ENCODE peak calls at places on chromosomes 12 and 14, in seven cellular contexts. One of them, this sample, is unnamed. For H3K9me3, the result is how much of the 10 kb centered on the place peaks cover.

GRCh38 chr14:35196571-35196970 is 74.2 kb downstream of the PRORP start:
- DNase-seq in psoas muscle: no peak
- DNase-seq in iPS DF 6.9: no peak
- DNase-seq in mesenchymal stem cell: peak
- DNase-seq in CD4-positive, alpha-beta memory T cell: no peak
- DNase-seq in IMR-90: no peak
- DNase-seq in mammary epithelial cell: peak
- DNase-seq in this sample: no peak

GRCh38 chr14:51445001-51445390 is 204.9 kb downstream of the TMX1 start:
- DNase-seq in psoas muscle: no peak
- DNase-seq in iPS DF 6.9: no peak
- DNase-seq in mesenchymal stem cell: no peak
- DNase-seq in CD4-positive, alpha-beta memory T cell: no peak
- DNase-seq in IMR-90: no peak
- DNase-seq in mammary epithelial cell: no peak
- DNase-seq in this sample: no peak

GRCh38 chr14:104113631-104114420 is 24.6 kb upstream of the KIF26A start:
- DNase-seq in psoas muscle: peak
- DNase-seq in iPS DF 6.9: no peak
- DNase-seq in mesenchymal stem cell: no peak
- DNase-seq in CD4-positive, alpha-beta memory T cell: no peak
- DNase-seq in IMR-90: no peak
- DNase-seq in mammary epithelial cell: no peak
- DNase-seq in this sample: no peak

GRCh38 chr12:82645414-82645813 is 41.3 kb upstream of the TMTC2 start:
- DNase-seq in psoas muscle: no peak
- DNase-seq in iPS DF 6.9: no peak
- DNase-seq in mesenchymal stem cell: no peak
- DNase-seq in CD4-positive, alpha-beta memory T cell: no peak
- DNase-seq in IMR-90: no peak
- DNase-seq in mammary epithelial cell: peak
- DNase-seq in this sample: no peak

GRCh38 chr12:59657266-59657665 is 61.4 kb downstream of the SLC16A7 start:
- DNase-seq in psoas muscle: no peak
- DNase-seq in iPS DF 6.9: no peak
- DNase-seq in mesenchymal stem cell: peak
- DNase-seq in CD4-positive, alpha-beta memory T cell: no peak
- DNase-seq in IMR-90: peak
- DNase-seq in mammary epithelial cell: no peak
- DNase-seq in this sample: no peak

GRCh38 chr12:53782093-53782703 is 30.4 kb upstream of the CISTR start:
- DNase-seq in psoas muscle: no peak
- DNase-seq in iPS DF 6.9: no peak
- DNase-seq in mesenchymal stem cell: no peak
- DNase-seq in CD4-positive, alpha-beta memory T cell: no peak
- DNase-seq in IMR-90: no peak
- DNase-seq in mammary epithelial cell: no peak
- DNase-seq in this sample: no peak

GRCh38 chr14:75389679-75390078 is 38.1 kb upstream of the JDP2 start:
- DNase-seq in psoas muscle: no peak
- DNase-seq in iPS DF 6.9: no peak
- DNase-seq in mesenchymal stem cell: peak
- DNase-seq in CD4-positive, alpha-beta memory T cell: no peak
- DNase-seq in IMR-90: peak
- DNase-seq in mammary epithelial cell: no peak
- DNase-seq in this sample: no peak

GRCh38 chr14:69648480-69649414 is 37.4 kb downstream of the SUSD6 start:
- DNase-seq in psoas muscle: no peak
- DNase-seq in iPS DF 6.9: no peak
- DNase-seq in mesenchymal stem cell: peak
- DNase-seq in CD4-positive, alpha-beta memory T cell: no peak
- DNase-seq in IMR-90: peak
- DNase-seq in mammary epithelial cell: no peak
- DNase-seq in this sample: peak

GRCh38 chr14:68408680-68409079 is 384.2 kb downstream of the ZFP36L1 start:
- DNase-seq in psoas muscle: no peak
- DNase-seq in iPS DF 6.9: no peak
- DNase-seq in mesenchymal stem cell: no peak
- DNase-seq in CD4-positive, alpha-beta memory T cell: peak
- DNase-seq in IMR-90: peak
- DNase-seq in mammary epithelial cell: no peak
- DNase-seq in this sample: no peak

GRCh38 chr12:124487834-124488165 is 79.6 kb downstream of the NCOR2 start:
- DNase-seq in psoas muscle: no peak
- DNase-seq in iPS DF 6.9: no peak
- DNase-seq in mesenchymal stem cell: no peak
- DNase-seq in CD4-positive, alpha-beta memory T cell: no peak
- DNase-seq in IMR-90: no peak
- DNase-seq in mammary epithelial cell: no peak
- DNase-seq in this sample: no peak
- H3K27ac ChIP-seq in psoas muscle: no peak
- H3K27ac ChIP-seq in iPS DF 6.9: no peak
- H3K27ac ChIP-seq in mesenchymal stem cell: no peak
- H3K27ac ChIP-seq in CD4-positive, alpha-beta memory T cell: no peak
- H3K27ac ChIP-seq in IMR-90: no peak
- H3K27ac ChIP-seq in mammary epithelial cell: no peak
- H3K27ac ChIP-seq in this sample: no peak

DNA sequence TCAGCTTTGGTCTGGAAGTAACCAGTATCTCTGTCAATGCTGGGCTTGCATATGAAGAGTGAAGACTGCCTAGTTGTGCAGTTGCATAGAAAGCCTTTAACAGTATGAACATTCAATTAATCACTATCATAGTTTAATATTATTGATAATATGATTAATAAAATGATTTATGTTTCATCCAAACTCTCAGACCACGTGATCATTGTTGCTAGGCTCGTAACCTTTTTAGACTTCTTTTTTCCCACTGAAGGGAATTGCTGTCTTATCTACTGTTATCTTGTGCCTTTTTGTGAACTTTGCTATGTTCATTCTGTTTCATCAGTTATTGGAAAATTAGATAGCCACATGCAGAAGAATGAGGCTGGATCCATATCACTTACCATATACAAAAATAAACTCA is 536.4 kb upstream of the NOVA1 start:
- DNase-seq in psoas muscle: no peak
- DNase-seq in iPS DF 6.9: no peak
- DNase-seq in mesenchymal stem cell: no peak
- DNase-seq in CD4-positive, alpha-beta memory T cell: no peak
- DNase-seq in IMR-90: no peak
- DNase-seq in mammary epithelial cell: no peak
- DNase-seq in this sample: no peak
- H3K9me3 ChIP-seq in psoas muscle: under half
- H3K9me3 ChIP-seq in iPS DF 6.9: under half
- H3K9me3 ChIP-seq in mesenchymal stem cell: under half
- H3K9me3 ChIP-seq in CD4-positive, alpha-beta memory T cell: under half
- H3K9me3 ChIP-seq in IMR-90: under half
- H3K9me3 ChIP-seq in mammary epithelial cell: under half
- H3K9me3 ChIP-seq in this sample: under half

DNA sequence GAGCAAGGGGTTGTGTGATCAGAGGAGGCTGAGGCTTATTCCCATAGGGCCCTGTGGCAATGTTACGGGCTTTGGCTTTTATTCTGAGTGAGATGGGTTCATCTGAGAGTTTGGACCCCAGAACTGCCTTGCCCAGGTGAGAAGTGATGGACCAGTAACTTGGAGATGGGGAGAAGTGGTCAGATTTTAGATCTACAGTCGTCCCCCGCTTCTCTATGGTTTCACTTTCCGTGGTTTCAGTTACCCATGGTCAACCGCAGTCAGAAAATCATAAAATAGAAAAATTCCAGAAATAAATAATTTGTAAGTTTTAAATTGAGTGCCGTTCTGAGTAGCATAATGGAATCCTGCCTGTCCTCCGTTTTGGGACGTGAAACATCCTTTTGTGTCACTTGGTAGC is 40.2 kb upstream of the PPP1CC start:
- DNase-seq in psoas muscle: no peak
- DNase-seq in iPS DF 6.9: no peak
- DNase-seq in mesenchymal stem cell: no peak
- DNase-seq in CD4-positive, alpha-beta memory T cell: no peak
- DNase-seq in IMR-90: no peak
- DNase-seq in mammary epithelial cell: no peak
- DNase-seq in this sample: no peak
- H3K4me3 ChIP-seq in psoas muscle: no peak
- H3K4me3 ChIP-seq in iPS DF 6.9: no peak
- H3K4me3 ChIP-seq in mesenchymal stem cell: no peak
- H3K4me3 ChIP-seq in CD4-positive, alpha-beta memory T cell: no peak
- H3K4me3 ChIP-seq in IMR-90: no peak
- H3K4me3 ChIP-seq in mammary epithelial cell: no peak
- H3K4me3 ChIP-seq in this sample: no peak

GRCh38 chr12:76310110-76310509 is 38.1 kb downstream of the BBS10 start:
- DNase-seq in psoas muscle: no peak
- DNase-seq in iPS DF 6.9: no peak
- DNase-seq in mesenchymal stem cell: no peak
- DNase-seq in CD4-positive, alpha-beta memory T cell: no peak
- DNase-seq in IMR-90: peak
- DNase-seq in mammary epithelial cell: peak
- DNase-seq in this sample: no peak
- H3K27ac ChIP-seq in psoas muscle: no peak
- H3K27ac ChIP-seq in iPS DF 6.9: no peak
- H3K27ac ChIP-seq in mesenchymal stem cell: peak
- H3K27ac ChIP-seq in CD4-positive, alpha-beta memory T cell: no peak
- H3K27ac ChIP-seq in IMR-90: no peak
- H3K27ac ChIP-seq in mammary epithelial cell: no peak
- H3K27ac ChIP-seq in this sample: no peak

DNA sequence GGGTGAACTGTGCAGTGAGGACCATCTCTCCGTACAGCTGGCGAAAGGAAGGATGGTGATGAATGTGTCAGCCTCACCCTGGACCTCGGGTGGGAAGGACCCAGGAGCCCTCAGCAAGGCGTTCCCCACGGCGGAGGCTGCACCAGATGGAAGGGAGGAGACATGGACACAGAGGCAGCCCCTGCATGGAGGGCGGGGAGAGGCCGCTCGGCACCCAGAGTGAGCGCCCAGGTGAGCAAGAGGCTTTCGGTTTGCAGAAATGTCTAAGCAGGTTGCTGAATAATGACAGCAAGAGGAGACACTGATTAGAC is 109.9 kb downstream of the PIWIL1 start:
- DNase-seq in psoas muscle: no peak
- DNase-seq in iPS DF 6.9: no peak
- DNase-seq in mesenchymal stem cell: no peak
- DNase-seq in CD4-positive, alpha-beta memory T cell: no peak
- DNase-seq in IMR-90: no peak
- DNase-seq in mammary epithelial cell: no peak
- DNase-seq in this sample: no peak
- H3K9me3 ChIP-seq in psoas muscle: under half
- H3K9me3 ChIP-seq in iPS DF 6.9: under half
- H3K9me3 ChIP-seq in mesenchymal stem cell: under half
- H3K9me3 ChIP-seq in CD4-positive, alpha-beta memory T cell: under half
- H3K9me3 ChIP-seq in IMR-90: half or more
- H3K9me3 ChIP-seq in mammary epithelial cell: under half
- H3K9me3 ChIP-seq in this sample: half or more

DNA sequence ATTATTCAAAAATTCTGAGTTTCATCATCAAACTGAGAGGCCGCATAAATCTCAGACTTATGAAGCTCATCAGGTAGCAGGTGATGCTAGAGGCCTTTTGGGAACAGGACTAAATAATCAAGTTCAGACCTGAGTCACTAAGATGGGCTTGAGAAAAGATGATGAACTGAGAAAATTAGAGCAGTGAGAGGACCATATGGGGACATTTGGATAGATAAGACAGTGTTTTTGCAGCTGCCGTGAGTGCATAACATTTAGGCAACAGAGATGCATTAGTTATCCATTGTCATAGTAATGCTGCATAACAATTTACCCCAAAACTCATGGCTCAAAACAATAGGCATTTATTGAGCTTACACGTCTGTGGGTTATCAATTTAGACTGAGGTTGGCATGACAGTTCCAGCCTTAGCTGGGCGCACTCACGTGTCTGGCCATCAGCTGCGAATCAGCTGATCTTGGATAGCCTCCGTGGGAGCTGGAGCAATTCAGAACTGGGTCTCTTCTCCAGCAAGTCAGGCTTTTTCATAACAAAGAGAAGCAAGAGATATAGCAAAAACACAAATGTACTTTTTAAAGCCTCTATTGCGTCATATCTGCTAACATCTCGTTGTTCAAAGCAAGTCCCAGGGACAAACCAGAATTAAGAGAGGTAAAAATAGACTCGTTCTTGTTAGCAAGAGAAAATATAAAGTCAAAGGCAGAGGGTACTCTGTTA is 72.8 kb downstream of the CAPZA3 start:
- DNase-seq in psoas muscle: no peak
- DNase-seq in iPS DF 6.9: no peak
- DNase-seq in mesenchymal stem cell: no peak
- DNase-seq in CD4-positive, alpha-beta memory T cell: no peak
- DNase-seq in IMR-90: no peak
- DNase-seq in mammary epithelial cell: no peak
- DNase-seq in this sample: no peak
- H3K4me3 ChIP-seq in psoas muscle: no peak
- H3K4me3 ChIP-seq in iPS DF 6.9: no peak
- H3K4me3 ChIP-seq in mesenchymal stem cell: no peak
- H3K4me3 ChIP-seq in CD4-positive, alpha-beta memory T cell: no peak
- H3K4me3 ChIP-seq in IMR-90: no peak
- H3K4me3 ChIP-seq in mammary epithelial cell: no peak
- H3K4me3 ChIP-seq in this sample: no peak